ENCODE peak calls at places on chromosome 10, in five cellular contexts. Z is heart right ventricle, V is endodermal cell, K is lower lobe of right lung, T is transverse colon. A is an unnamed sample.

GRCh38 chr10:80871083-80871482 is 333.4 kb downstream of the SH2D4B start:
- DNase-seq in Z (no peak), K (no peak), V (no peak), T (no peak), A (no peak)

GRCh38 chr10:5381187-5381586 is 16.4 kb downstream of the UCN3 start:
- DNase-seq in K (no peak), V (no peak), Z (no peak), T (no peak), A (no peak)

GRCh38 chr10:118459642-118460193 is 117.6 kb upstream of the FAM204A start:
- DNase-seq in T (peak; percentile 67), V (peak; percentile 91), Z (peak; percentile 24), K (peak; percentile 50), A (peak; percentile 64)

GRCh38 chr10:13956826-13957225 is 370.1 kb downstream of the PRPF18 start:
- DNase-seq in T (peak; percentile 29), V (peak; percentile 62), Z (peak; percentile 59), K (no peak), A (no peak)

GRCh38 chr10:8508882-8509281 is 454.4 kb downstream of the GATA3 start:
- DNase-seq in T (no peak), V (no peak), K (no peak), Z (no peak), A (peak; percentile 24)

GRCh38 chr10:48509974-48510692 is 94.7 kb downstream of the ARHGAP22 start:
- DNase-seq in V (peak; percentile 81), T (no peak), Z (no peak), K (no peak), A (peak; percentile 44)

GRCh38 chr10:103822052-103822716 is 33.2 kb downstream of the SH3PXD2A start:
- DNase-seq in K (no peak), Z (no peak), V (no peak), T (no peak), A (no peak)

GRCh38 chr10:56624082-56624481 is 263.0 kb upstream of the ZWINT start:
- DNase-seq in V (no peak), Z (no peak), K (no peak), T (no peak), A (no peak)

GRCh38 chr10:77293785-77294184 is 343.8 kb downstream of the KCNMA1 start:
- DNase-seq in K (no peak), V (no peak), Z (no peak), T (no peak), A (no peak)

GRCh38 chr10:87862644-87863101 is 660 bp downstream of the KLLN start:
- DNase-seq in Z (no peak), V (no peak), K (no peak), T (no peak), A (no peak)

GRCh38 chr10:48444861-48445841 is 138.7 kb downstream of the MAPK8 start:
- DNase-seq in V (peak; percentile 82), Z (no peak), K (no peak), T (no peak), A (peak; percentile 64)

GRCh38 chr10:84845628-84846261 is 517.4 kb downstream of the CCSER2 start:
- DNase-seq in K (no peak), Z (no peak), T (no peak), V (peak; percentile 64), A (peak; percentile 27)

GRCh38 chr10:30553625-30554442 is 75.7 kb downstream of the LYZL2 start:
- DNase-seq in Z (peak; percentile 74), V (peak; percentile 86), K (peak; percentile 76), T (peak; percentile 82), A (peak; percentile 29)

GRCh38 chr10:132886211-132887099 is 55.9 kb downstream of the CFAP46 start:
- DNase-seq in K (peak; percentile 42), V (no peak), Z (no peak), T (peak; percentile 6), A (no peak)

GRCh38 chr10:25888627-25889026 is 45.4 kb upstream of the MYO3A start:
- DNase-seq in T (no peak), Z (no peak), V (no peak), K (no peak), A (no peak)

GRCh38 chr10:47145290-47145934 is 154.6 kb upstream of the GDF10 start:
- DNase-seq in K (no peak), Z (no peak), V (no peak), T (no peak), A (no peak)
- H3K27me3 ChIP-seq in K (no peaks in the 10 kb centered on the region), Z (no peaks in the 10 kb centered on the region), V (peaks cover 4% of the 10 kb centered on the region), T (no peaks in the 10 kb centered on the region), A (no peaks in the 10 kb centered on the region)

GRCh38 chr10:16891375-16892313 is 74.4 kb upstream of the RSU1 start:
- DNase-seq in Z (peak; percentile 66), V (peak; percentile 87), K (peak; percentile 75), T (peak; percentile 47), A (peak; percentile 50)
- TF ChIP-seq CTCF in Z (peak; percentile 52), V (peak; percentile 84), K (peak; percentile 71), T (no peak), A (peak; percentile 66)

GRCh38 chr10:21500578-21500910 is 24.9 kb downstream of the SKIDA1 start:
- DNase-seq in Z (no peak), T (no peak), V (peak; percentile 91), K (no peak), A (no peak)

GRCh38 chr10:21498416-21498815 is 27.1 kb downstream of the SKIDA1 start:
- DNase-seq in V (no peak), Z (no peak), T (no peak), K (no peak), A (no peak)

GRCh38 chr10:21499910-21500577 is 25.4 kb downstream of the SKIDA1 start:
- DNase-seq in Z (no peak), V (no peak), T (no peak), K (peak; percentile 48), A (no peak)

GRCh38 chr10:21499580-21499909 is 25.9 kb downstream of the SKIDA1 start:
- DNase-seq in K (no peak), V (peak; percentile 74), Z (no peak), T (no peak), A (no peak)

GRCh38 chr10:21498977-21499376 is 26.5 kb downstream of the SKIDA1 start:
- DNase-seq in T (no peak), V (peak; percentile 25), Z (no peak), K (no peak), A (no peak)
- H3K27me3 ChIP-seq in T (peaks cover 82% of the 10 kb centered on the region), V (no peaks in the 10 kb centered on the region), Z (peaks cover 67% of the 10 kb centered on the region), K (peaks cover 33% of the 10 kb centered on the region), A (no peaks in the 10 kb centered on the region)

GRCh38 chr10:15660990-15661389 is 58.7 kb downstream of the ITGA8 start:
- DNase-seq in K (no peak), V (peak; percentile 69), Z (no peak), T (no peak), A (no peak)
- TF ChIP-seq CTCF in K (no peak), V (peak; percentile 61), Z (no peak), T (no peak), A (no peak)

GRCh38 chr10:114239117-114239993 is at the start of gene VWA2:
- DNase-seq in Z (peak; percentile 14), T (peak; percentile 57), V (peak; percentile 88), K (peak; percentile 76), A (peak; percentile 25)
- H3K27me3 ChIP-seq in Z (peaks cover 93% of the 10 kb centered on the region), T (peaks cover 99% of the 10 kb centered on the region), V (peaks cover 66% of the 10 kb centered on the region), K (peaks cover 24% of the 10 kb centered on the region), A (peaks cover 53% of the 10 kb centered on the region)

GRCh38 chr10:17454181-17454800 is at the start of gene ST8SIA6:
- DNase-seq in V (peak; percentile 83), T (peak; percentile 54), Z (peak; percentile 34), K (peak; percentile 59), A (peak; percentile 30)
- TF ChIP-seq CTCF in V (no peak), T (no peak), Z (no peak), K (no peak), A (no peak)

DNA sequence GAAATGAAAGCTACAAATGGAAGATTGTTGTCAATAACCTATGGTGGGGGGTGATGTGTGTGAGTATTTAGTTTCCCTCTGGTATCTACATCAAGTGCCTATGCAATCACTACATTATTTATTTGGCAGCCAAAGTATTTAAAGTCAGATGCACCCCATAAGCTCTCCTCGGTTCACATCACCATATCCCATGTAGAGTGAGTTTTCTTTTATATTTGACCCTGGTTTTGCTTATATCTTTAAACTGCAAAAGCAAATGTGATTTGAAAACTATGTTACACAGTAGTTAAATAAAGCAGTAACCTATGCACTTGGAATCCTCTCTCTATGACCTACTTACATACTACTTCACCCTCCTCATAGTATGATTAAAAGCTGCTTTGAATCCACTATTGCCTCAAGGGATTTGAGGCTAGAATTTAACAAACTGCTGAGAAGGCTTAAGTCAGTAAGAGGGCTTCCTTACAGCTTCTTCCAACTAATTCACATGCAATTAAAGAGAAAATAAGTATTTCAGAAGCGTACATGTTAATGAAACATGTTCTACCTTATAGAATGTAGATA is 2.2 kb upstream of the CELF2 start:
- DNase-seq in Z (no peak), V (no peak), K (no peak), T (no peak), A (no peak)
- H3K27me3 ChIP-seq in Z (peaks cover 54% of the 10 kb centered on the region), V (no peaks in the 10 kb centered on the region), K (peaks cover 4% of the 10 kb centered on the region), T (peaks cover 5% of the 10 kb centered on the region), A (peaks cover 34% of the 10 kb centered on the region)

A was measured in BE2C.